ENCODE peak calls at places on chromosomes 1 and 21, in ten cellular contexts. R, C, M, L, A, K, O, F, D and H are unnamed samples.
A peak's percentile ranks its signal among the peaks of the same experiment; 100 is the strongest.

GRCh38 chr1:55781944-55782482 is 566.8 kb upstream of the USP24 start:
- DNase-seq in R (no peak), C (no peak), M (no peak), L (peak; percentile 64), A (peak; percentile 94), K (peak; percentile 83), O (no peak), F (no peak), D (peak; percentile 46), H (peak; percentile 94)

GRCh38 chr1:54309631-54310366 is 96.4 kb downstream of the SSBP3 start:
- DNase-seq in R (no peak), C (peak; percentile 65), M (no peak), L (no peak), A (no peak), K (no peak), O (no peak), F (no peak), D (no peak), H (no peak)

GRCh38 chr21:31117046-31117916 is 79.0 kb upstream of the KRTAP19-8 start:
- DNase-seq in R (no peak), C (no peak), M (no peak), L (peak; percentile 59), A (peak; percentile 86), K (peak; percentile 73), O (no peak), F (no peak), D (peak; percentile 69), H (peak; percentile 81)

GRCh38 chr1:68294354-68295066 is 62.2 kb upstream of the WLS start:
- DNase-seq in R (no peak), C (peak; percentile 32), M (no peak), L (no peak), A (no peak), K (no peak), O (no peak), F (no peak), D (no peak), H (peak; percentile 40)

GRCh38 chr1:31505884-31506497 is 70.3 kb upstream of the TINAGL1 start:
- DNase-seq in R (no peak), C (no peak), M (no peak), L (peak; percentile 47), A (peak; percentile 84), K (peak; percentile 45), O (no peak), F (peak; percentile 40), D (peak; percentile 37), H (peak; percentile 17)

GRCh38 chr1:93588955-93589354 is 92.7 kb downstream of the BCAR3 start:
- DNase-seq in R (no peak), C (no peak), M (no peak), L (no peak), A (no peak), K (no peak), O (no peak), F (no peak), D (no peak), H (no peak)

GRCh38 chr1:27940297-27940696 is 5.5 kb downstream of the SMPDL3B start:
- DNase-seq in R (peak; percentile 74), C (peak; percentile 63), M (no peak), L (peak; percentile 14), A (no peak), K (no peak), O (peak; percentile 67), F (no peak), D (peak; percentile 22), H (no peak)

GRCh38 chr1:8374356-8374755 is 56.4 kb downstream of the SLC45A1 start:
- DNase-seq in R (no peak), C (no peak), M (no peak), L (no peak), A (no peak), K (no peak), O (no peak), F (no peak), D (no peak), H (no peak)

DNA sequence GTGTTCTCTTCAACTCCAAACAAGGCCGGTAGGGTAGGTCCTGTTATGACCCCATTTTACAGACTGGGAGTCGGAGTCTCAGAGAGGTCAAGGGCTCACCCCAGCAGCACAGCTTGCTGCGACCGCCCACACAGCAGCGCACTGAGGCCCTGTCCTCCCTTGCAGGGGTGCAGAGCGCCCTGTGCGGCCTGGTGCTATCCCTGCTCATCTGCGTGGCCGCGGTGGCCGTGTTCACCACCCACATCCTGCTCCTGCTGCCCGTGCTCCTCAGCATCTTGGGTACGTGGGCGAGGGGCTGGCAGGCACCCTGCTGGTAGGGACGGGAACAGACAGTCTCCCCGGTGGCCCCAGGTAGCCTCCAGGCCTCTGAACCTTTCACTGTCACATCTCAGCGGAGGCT is 55.9 kb downstream of the DISP3 start:
- DNase-seq in R (no peak), C (no peak), M (no peak), L (no peak), A (no peak), K (no peak), O (no peak), F (no peak), D (no peak), H (no peak)
- TF ChIP-seq CTCF in R (no peak), C (no peak), M (no peak), L (no peak), A (no peak), K (peak; percentile 1), O (no peak), F (no peak), D (no peak), H (no peak)

GRCh38 chr1:218701131-218701530 is 356.0 kb downstream of the TGFB2 start:
- DNase-seq in R (no peak), C (no peak), M (no peak), L (no peak), A (peak; percentile 16), K (no peak), O (no peak), F (no peak), D (no peak), H (no peak)

GRCh38 chr1:218705391-218705790 is 360.3 kb downstream of the TGFB2 start:
- DNase-seq in R (no peak), C (no peak), M (no peak), L (no peak), A (peak; percentile 22), K (peak; percentile 63), O (no peak), F (no peak), D (peak; percentile 40), H (peak; percentile 42)

GRCh38 chr1:218705911-218706893 is 361.1 kb downstream of the TGFB2 start:
- DNase-seq in R (no peak), C (no peak), M (no peak), L (peak; percentile 88), A (peak; percentile 97), K (peak; percentile 99), O (no peak), F (no peak), D (peak; percentile 99), H (peak; percentile 99)

GRCh38 chr1:218702808-218703207 is 357.7 kb downstream of the TGFB2 start:
- DNase-seq in R (no peak), C (no peak), M (no peak), L (peak; percentile 35), A (no peak), K (no peak), O (no peak), F (no peak), D (no peak), H (no peak)

DNA sequence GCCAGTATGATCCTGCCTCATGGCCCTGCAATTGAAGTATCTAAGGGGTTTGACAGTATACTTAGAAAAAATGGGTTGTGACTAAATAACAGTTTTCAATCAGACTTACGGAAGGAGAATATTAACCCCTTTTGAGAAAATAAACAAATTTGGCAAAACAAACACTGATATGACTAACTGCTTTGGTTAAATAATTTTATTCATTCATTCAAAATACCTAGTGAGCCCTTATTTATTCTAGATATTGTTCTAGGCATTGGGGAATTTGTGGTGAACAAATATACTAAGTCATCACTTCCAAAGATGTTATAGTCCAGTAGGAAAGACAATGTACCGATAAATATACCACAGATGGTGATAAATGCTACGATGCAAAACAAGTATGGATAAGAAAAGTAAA is 358.7 kb downstream of the TGFB2 start:
- DNase-seq in R (no peak), C (no peak), M (no peak), L (no peak), A (no peak), K (no peak), O (no peak), F (no peak), D (no peak), H (no peak)
- H3K4me3 ChIP-seq in R (no peak overlapping the region), C (no peak overlapping the region), M (no peak overlapping the region), L (no peak overlapping the region), A (no peak overlapping the region), K (no peak overlapping the region), O (no peak overlapping the region), F (no peak overlapping the region), D (no peak overlapping the region), H (no peak overlapping the region)

GRCh38 chr1:182484067-182484466 is 34.1 kb downstream of the RGSL1 start:
- DNase-seq in R (no peak), C (no peak), M (no peak), L (no peak), A (no peak), K (no peak), O (no peak), F (no peak), D (no peak), H (no peak)

GRCh38 chr1:182488803-182489202 is 38.9 kb downstream of the RGSL1 start:
- DNase-seq in R (no peak), C (no peak), M (no peak), L (no peak), A (no peak), K (no peak), O (no peak), F (no peak), D (no peak), H (no peak)

GRCh38 chr1:182485861-182486260 is 35.9 kb downstream of the RGSL1 start:
- DNase-seq in R (no peak), C (no peak), M (no peak), L (no peak), A (no peak), K (no peak), O (no peak), F (no peak), D (no peak), H (no peak)

DNA sequence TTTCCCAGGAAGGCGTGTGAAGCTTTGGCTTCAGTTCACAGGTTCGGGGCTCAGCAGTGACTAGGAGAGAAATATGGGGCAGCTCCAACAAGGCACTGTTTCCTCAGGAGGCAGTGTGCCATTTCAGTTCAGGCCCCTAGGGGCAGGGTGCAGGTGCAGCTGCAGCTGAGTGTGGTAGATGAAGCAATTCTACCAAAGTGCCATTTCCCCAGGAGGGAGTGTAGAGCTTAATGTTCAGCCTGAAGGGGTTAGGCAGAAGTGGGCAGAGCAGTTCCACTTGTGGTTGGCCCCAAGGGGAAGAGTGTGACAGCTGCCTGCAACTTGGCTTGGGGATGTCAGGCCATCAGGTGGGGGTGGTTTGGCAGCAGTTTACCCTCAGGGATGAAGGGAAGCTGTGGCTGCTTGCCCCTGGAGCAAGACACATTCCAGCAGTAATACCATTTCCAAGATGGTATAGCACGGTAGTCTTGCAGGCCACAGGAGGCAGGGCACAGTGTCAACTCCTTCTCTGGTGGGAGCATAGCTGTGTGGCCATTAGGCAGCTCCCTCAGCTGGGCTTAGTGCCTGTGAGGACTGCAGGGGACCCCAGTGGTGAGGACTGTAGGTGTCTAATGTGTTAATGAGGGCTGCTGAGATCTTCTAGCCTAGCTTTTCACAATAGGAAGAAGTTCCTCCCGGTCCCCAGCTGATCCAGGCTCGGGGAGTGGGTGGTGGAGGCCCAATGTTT is 34.7 kb downstream of the RGSL1 start:
- DNase-seq in R (peak; percentile 22), C (peak; percentile 46), M (no peak), L (no peak), A (no peak), K (peak; percentile 2), O (no peak), F (peak; percentile 2), D (no peak), H (no peak)
- TF ChIP-seq CTCF in R (no peak), C (peak; percentile 54), M (no peak), L (no peak), A (no peak), K (peak; percentile 52), O (no peak), F (peak; percentile 83), D (no peak), H (peak; percentile 11)

GRCh38 chr1:206672844-206673758 is 11.6 kb upstream of the MAPKAPK2 start:
- DNase-seq in R (no peak), C (no peak), M (no peak), L (peak; percentile 61), A (peak; percentile 66), K (no peak), O (no peak), F (no peak), D (peak; percentile 54), H (peak; percentile 64)

GRCh38 chr1:206674745-206675175 is 9.9 kb upstream of the MAPKAPK2 start:
- DNase-seq in R (no peak), C (no peak), M (peak; percentile 49), L (peak; percentile 98), A (peak; percentile 100), K (peak; percentile 95), O (no peak), F (no peak), D (peak; percentile 99), H (peak; percentile 99)

GRCh38 chr1:206668874-206669410 is 15.8 kb upstream of the MAPKAPK2 start:
- DNase-seq in R (no peak), C (no peak), M (no peak), L (no peak), A (no peak), K (no peak), O (no peak), F (no peak), D (no peak), H (no peak)

GRCh38 chr1:206674236-206674635 is 10.5 kb upstream of the MAPKAPK2 start:
- DNase-seq in R (no peak), C (no peak), M (no peak), L (no peak), A (no peak), K (no peak), O (no peak), F (no peak), D (no peak), H (no peak)

GRCh38 chr1:206672011-206672688 is 12.6 kb upstream of the MAPKAPK2 start:
- DNase-seq in R (no peak), C (peak; percentile 60), M (no peak), L (no peak), A (no peak), K (peak; percentile 40), O (no peak), F (no peak), D (no peak), H (no peak)
- H3K4me3 ChIP-seq in R (no peak overlapping the region), C (no peak overlapping the region), M (no peak overlapping the region), L (no peak overlapping the region), A (no peak overlapping the region), K (no peak overlapping the region), O (no peak overlapping the region), F (no peak overlapping the region), D (no peak overlapping the region), H (no peak overlapping the region)